ENCODE peak calls at places on chromosomes 11 and 22, in ten cellular contexts. O is transverse colon, R is esophagus muscularis mucosa, I is stomach, C is breast epithelium, E is GM12878, B is endothelial cell of umbilical vein, G is suprapubic skin, Z is H1, P is HCT116. X is an unnamed sample. For H3K4me1, the result is how much of the 10 kb centered on the place peaks cover.

GRCh38 chr11:83865636-83866461 is 579.7 kb upstream of the CCDC90B start:
- DNase-seq in R (no peak), O (no peak), B (no peak), G (no peak), Z (no peak), C (no peak), I (no peak), P (no peak), E (no peak), X (no peak)

GRCh38 chr11:95794086-95794485 is 3.8 kb downstream of the CEP57 start:
- DNase-seq in O (no peak), R (no peak), C (no peak), G (no peak), I (no peak), E (no peak), Z (no peak), P (no peak), B (no peak), X (no peak)

GRCh38 chr11:132576706-132577105 is 955.6 kb downstream of the OPCML start:
- DNase-seq in B (no peak), O (no peak), C (no peak), E (no peak), P (no peak), Z (peak), R (peak), I (peak), G (no peak), X (no peak)

GRCh38 chr11:2480874-2481220 is 36.0 kb downstream of the KCNQ1 start:
- DNase-seq in P (no peak), Z (no peak), C (no peak), O (no peak), R (no peak), B (no peak), G (no peak), I (no peak), E (no peak), X (no peak)

GRCh38 chr22:40206561-40206960 is 28.8 kb downstream of the TNRC6B start:
- DNase-seq in G (no peak), Z (no peak), E (no peak), O (no peak), P (no peak), C (no peak), R (no peak), I (no peak), B (no peak), X (no peak)

GRCh38 chr11:114821626-114822025 is 143.3 kb downstream of the NXPE2 start:
- DNase-seq in E (no peak), O (no peak), Z (no peak), G (no peak), R (peak), B (no peak), P (no peak), I (no peak), C (no peak), X (no peak)

GRCh38 chr11:95897731-95898130 is 26.2 kb downstream of the MTMR2 start:
- DNase-seq in R (no peak), G (no peak), C (no peak), E (no peak), B (no peak), O (no peak), P (no peak), I (no peak), Z (no peak), X (no peak)

GRCh38 chr11:26297179-26297970 is 34.6 kb upstream of the ANO3 start:
- DNase-seq in P (peak), E (no peak), B (peak), C (no peak), I (no peak), R (no peak), O (no peak), G (no peak), Z (no peak), X (no peak)

GRCh38 chr11:72860592-72860991 is 46.4 kb downstream of the ATG16L2 start:
- DNase-seq in P (no peak), I (no peak), E (no peak), R (no peak), O (no peak), B (no peak), C (no peak), G (no peak), Z (no peak), X (no peak)

GRCh38 chr11:126917531-126918204 is 82.9 kb downstream of the KIRREL3 start:
- DNase-seq in Z (no peak), R (no peak), P (no peak), B (no peak), I (no peak), O (no peak), E (peak), C (no peak), G (no peak), X (no peak)

GRCh38 chr22:19701420-19702145 is 12.7 kb upstream of the SEPTIN5 start:
- DNase-seq in B (no peak), G (no peak), O (no peak), I (peak), P (no peak), E (no peak), C (peak), Z (no peak), R (no peak), X (peak)

GRCh38 chr11:33734441-33735165 is 1.6 kb downstream of the CD59 start:
- DNase-seq in O (peak), I (peak), B (peak), R (no peak), P (no peak), G (peak), E (no peak), C (no peak), Z (no peak), X (no peak)

GRCh38 chr22:24247011-24247507 is 2.2 kb upstream of the GGT5 start:
- DNase-seq in O (no peak), Z (no peak), P (no peak), E (no peak), G (no peak), B (no peak), C (no peak), R (no peak), I (no peak), X (peak)

GRCh38 chr22:39927544-39927943 is 26.7 kb downstream of the GRAP2 start:
- DNase-seq in O (no peak), Z (no peak), P (no peak), C (no peak), B (no peak), G (no peak), R (no peak), E (no peak), I (no peak), X (no peak)

GRCh38 chr11:113505541-113506375 is 30.6 kb upstream of the DRD2 start:
- DNase-seq in E (no peak), G (no peak), Z (no peak), B (no peak), I (no peak), C (no peak), R (peak), O (no peak), P (peak), X (no peak)

GRCh38 chr11:111659201-111659600 is 57.0 kb downstream of the SIK2 start:
- DNase-seq in I (no peak), R (no peak), B (no peak), P (no peak), Z (no peak), C (no peak), O (no peak), G (no peak), E (no peak), X (no peak)

GRCh38 chr11:123060265-123061000 is 1.5 kb downstream of the HSPA8 start:
- DNase-seq in G (no peak), P (no peak), E (no peak), B (no peak), C (no peak), I (no peak), R (no peak), Z (no peak), O (peak), X (no peak)

GRCh38 chr11:123062892-123063395 is 1.0 kb upstream of the HSPA8 start:
- DNase-seq in Z (no peak), R (no peak), O (no peak), I (no peak), P (no peak), E (no peak), G (no peak), C (no peak), B (no peak), X (no peak)

GRCh38 chr11:123063396-123064267 is 1.7 kb upstream of the HSPA8 start:
- DNase-seq in O (peak), Z (no peak), R (peak), C (no peak), G (peak), P (no peak), I (peak), B (peak), E (no peak), X (no peak)

GRCh38 chr11:123061403-123062157 is at the start of gene HSPA8:
- DNase-seq in C (peak), O (peak), G (peak), Z (no peak), E (no peak), B (peak), I (peak), R (peak), P (no peak), X (peak)

DNA sequence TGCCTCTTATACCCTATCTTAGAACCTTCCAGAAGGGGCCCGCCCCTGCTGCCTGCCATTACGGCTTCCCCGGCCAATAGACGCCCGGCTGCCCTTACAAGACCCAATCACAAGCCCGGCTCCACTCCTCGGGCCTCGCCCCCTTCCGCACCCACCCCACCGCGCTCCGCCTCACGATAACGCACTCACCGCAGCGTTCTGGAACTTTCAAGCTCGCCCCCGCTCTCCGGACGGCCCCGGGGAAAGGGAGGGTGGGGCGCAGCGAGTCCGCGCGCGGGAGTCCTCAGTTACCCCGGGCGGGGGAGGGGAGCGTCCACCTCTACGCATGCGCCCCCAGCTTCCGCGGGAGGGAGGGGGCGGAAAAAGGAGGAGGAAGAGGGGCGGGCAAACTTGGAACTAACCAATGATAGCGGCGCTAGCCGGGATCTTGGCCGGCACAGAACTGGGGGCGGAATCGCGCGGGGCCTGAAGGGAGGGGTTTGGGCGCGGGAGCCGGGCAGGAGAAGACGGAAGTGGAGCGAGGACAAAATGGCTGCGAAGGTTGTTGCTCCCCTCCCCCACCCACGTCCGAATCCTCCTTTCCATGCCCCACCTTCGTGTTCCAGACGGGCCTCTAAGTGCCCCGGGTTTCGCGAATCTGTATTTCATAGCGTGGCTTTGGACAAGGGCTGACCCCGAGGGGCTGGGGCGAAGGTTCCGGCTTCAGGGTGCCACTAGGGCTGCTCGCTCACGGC is 389 bp upstream of the HSPA8 start:
- DNase-seq in B (peak), C (peak), O (peak), P (peak), G (peak), R (peak), Z (peak), I (peak), E (peak), X (peak)
- TF ChIP-seq POLR2A in B (no peak), C (peak), O (peak), P (no peak), G (peak), R (peak), Z (peak), I (no peak), E (no peak), X (no peak)

GRCh38 chr11:68353118-68353517 is 40.7 kb downstream of the LRP5 start:
- DNase-seq in E (no peak), C (no peak), O (no peak), B (no peak), I (no peak), R (no peak), G (no peak), Z (no peak), P (no peak), X (no peak)

GRCh38 chr11:68353669-68354068 is 41.3 kb downstream of the LRP5 start:
- DNase-seq in E (no peak), G (no peak), I (no peak), R (no peak), B (no peak), O (no peak), P (no peak), C (no peak), Z (no peak), X (no peak)

GRCh38 chr11:68355471-68355870 is 43.1 kb downstream of the LRP5 start:
- DNase-seq in B (no peak), O (no peak), R (no peak), E (no peak), Z (no peak), C (no peak), I (no peak), P (no peak), G (no peak), X (no peak)

GRCh38 chr11:68352591-68352990 is 40.2 kb downstream of the LRP5 start:
- DNase-seq in G (no peak), B (no peak), E (no peak), R (no peak), Z (no peak), I (no peak), P (no peak), C (no peak), O (no peak), X (no peak)

DNA sequence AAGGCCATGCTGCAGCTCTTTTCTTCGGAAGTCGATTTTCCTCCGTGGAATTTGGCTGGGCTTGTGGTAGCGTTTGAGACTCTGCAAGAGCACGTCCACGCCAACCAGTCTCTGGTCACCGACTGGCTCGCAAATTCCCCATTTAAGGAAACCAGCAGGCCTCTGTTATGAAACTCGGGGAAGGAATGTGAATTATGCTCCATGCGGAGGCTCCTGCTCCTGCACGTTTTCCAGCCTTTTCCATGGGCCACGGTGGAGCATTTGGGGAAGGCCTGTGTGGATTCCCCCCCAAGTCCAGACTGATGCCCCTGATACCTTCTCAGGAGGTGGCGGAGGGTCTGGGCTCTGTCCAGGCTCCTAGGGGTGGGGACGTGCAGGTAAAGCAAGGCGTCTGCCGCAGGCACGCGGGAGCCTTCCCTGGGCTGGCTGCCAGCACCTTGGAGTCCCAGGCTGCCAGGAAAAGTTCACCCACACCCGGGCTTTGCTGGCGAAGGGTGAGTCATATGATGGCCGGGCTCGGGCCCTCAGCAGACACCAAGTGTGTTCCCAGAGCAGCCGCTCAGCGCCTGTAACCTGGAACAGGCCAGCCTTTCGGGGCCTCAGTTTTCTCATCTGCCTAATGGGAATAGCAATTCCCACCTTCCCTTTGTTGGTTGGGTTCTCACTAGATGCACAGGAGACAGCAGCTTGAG is 41.9 kb downstream of the LRP5 start:
- DNase-seq in G (peak), B (peak), P (peak), E (no peak), O (peak), C (peak), R (peak), I (peak), Z (no peak), X (no peak)
- TF ChIP-seq POLR2AphosphoS5 in G (peak), B (no peak), P (no peak), E (no peak), O (peak), C (peak), R (peak), I (peak), Z (no peak), X (peak)

GRCh38 chr22:45233827-45234226 is 6.9 kb downstream of the KIAA0930 start:
- DNase-seq in Z (no peak), G (no peak), B (no peak), O (no peak), C (no peak), E (no peak), P (no peak), I (no peak), R (no peak), X (peak)
- H3K4me1 ChIP-seq in Z (under half), G (half or more), B (under half), O (under half), C (under half), E (half or more), P (under half), I (under half), R (under half), X (half or more)

DNA sequence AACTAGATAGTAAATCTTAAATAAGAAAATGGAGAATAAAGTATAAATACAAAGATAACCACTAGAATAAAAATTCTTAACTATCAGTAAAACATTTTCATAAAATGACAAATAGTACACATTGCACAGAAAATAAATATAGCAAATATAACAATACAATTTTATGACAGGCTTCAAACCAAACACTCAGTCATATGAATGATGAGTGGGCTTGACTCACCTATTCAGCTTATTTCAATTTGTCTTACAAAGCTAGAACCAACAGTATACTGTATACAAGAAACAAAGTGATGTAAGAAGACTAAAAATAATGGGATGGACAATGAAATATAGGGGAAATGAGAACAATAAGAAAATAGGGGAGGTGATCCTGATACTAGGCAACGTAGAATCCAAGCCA is 141.2 kb downstream of the CWF19L2 start:
- DNase-seq in C (no peak), B (no peak), G (no peak), Z (no peak), I (no peak), O (no peak), R (no peak), P (no peak), E (no peak), X (no peak)
- TF ChIP-seq POLR2A in C (no peak), B (no peak), G (no peak), Z (no peak), I (no peak), O (no peak), R (no peak), P (no peak), E (no peak), X (no peak)

GRCh38 chr11:75204685-75205667 is 35.6 kb upstream of the TPBGL start:
- DNase-seq in P (peak), E (peak), I (peak), B (peak), R (peak), O (peak), G (peak), C (peak), Z (peak), X (peak)

GRCh38 chr11:75212463-75212862 is 28.1 kb upstream of the TPBGL start:
- DNase-seq in I (no peak), R (no peak), P (no peak), Z (no peak), G (no peak), O (no peak), E (no peak), B (no peak), C (no peak), X (no peak)

GRCh38 chr11:75204012-75204674 is 36.4 kb upstream of the TPBGL start:
- DNase-seq in P (no peak), B (no peak), O (no peak), Z (no peak), G (no peak), C (no peak), E (no peak), R (no peak), I (no peak), X (no peak)

GRCh38 chr11:75203641-75204011 is 36.9 kb upstream of the TPBGL start:
- DNase-seq in B (no peak), R (no peak), E (no peak), O (no peak), I (no peak), C (no peak), Z (no peak), G (no peak), P (no peak), X (no peak)

DNA sequence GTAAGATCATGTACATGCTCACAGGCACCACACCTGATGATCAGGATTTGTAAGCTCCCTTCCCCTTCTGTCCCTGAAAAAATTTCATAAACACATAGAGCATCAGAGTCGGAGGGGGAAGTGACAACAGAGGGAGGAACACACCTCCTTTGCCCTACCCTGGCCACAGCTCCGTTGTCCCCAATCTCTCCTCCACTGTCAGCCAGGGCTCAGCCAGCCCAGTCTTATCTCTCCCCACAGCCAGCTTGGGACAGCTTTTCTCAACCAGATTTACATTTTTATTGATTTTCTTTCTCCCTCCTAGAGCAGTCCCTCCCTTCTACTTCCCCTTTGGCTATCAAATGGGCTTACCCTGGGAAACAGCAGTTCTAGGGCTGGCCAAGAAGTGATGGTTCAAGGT is 32.1 kb upstream of the TPBGL start:
- DNase-seq in C (no peak), I (no peak), B (no peak), E (no peak), R (no peak), P (no peak), Z (no peak), G (no peak), O (no peak), X (no peak)
- TF ChIP-seq POLR2AphosphoS5 in C (no peak), I (no peak), B (no peak), E (no peak), R (no peak), P (no peak), Z (no peak), G (no peak), O (no peak), X (no peak)

GRCh38 chr11:86706341-86707131 is 34.1 kb upstream of the ME3 start:
- DNase-seq in R (no peak), E (no peak), G (no peak), I (no peak), Z (no peak), C (no peak), P (no peak), O (no peak), B (no peak), X (no peak)

GRCh38 chr11:86708671-86709070 is 36.3 kb upstream of the ME3 start:
- DNase-seq in E (no peak), I (no peak), Z (no peak), P (no peak), C (no peak), G (no peak), B (no peak), O (no peak), R (no peak), X (no peak)

GRCh38 chr11:86702387-86702983 is 30.1 kb upstream of the ME3 start:
- DNase-seq in I (no peak), C (no peak), G (no peak), O (no peak), Z (no peak), P (no peak), R (no peak), E (no peak), B (no peak), X (no peak)

GRCh38 chr11:86704710-86705109 is 32.3 kb upstream of the ME3 start:
- DNase-seq in B (no peak), G (no peak), R (no peak), C (no peak), I (no peak), P (no peak), Z (no peak), O (no peak), E (no peak), X (no peak)

GRCh38 chr11:86703992-86704391 is 31.6 kb upstream of the ME3 start:
- DNase-seq in G (no peak), R (no peak), C (no peak), B (no peak), E (no peak), P (no peak), Z (no peak), O (no peak), I (no peak), X (no peak)
- H3K4me1 ChIP-seq in G (under half), R (under half), C (under half), B (under half), E (under half), P (under half), Z (under half), O (under half), I (under half), X (under half)

X was measured in spleen.